ENCODE peak calls at places on chromosomes 2 and 18, in five cellular contexts. A is NCI-H1105, D is HCEC 1CT, S is A172, X is Kasumi-1. I is an unnamed sample.

GRCh38 chr2:151851761-151852160 is 23.5 kb upstream of the ARL5A start:
- DNase-seq in A (no peak), X (no peak), D (no peak), S (no peak), I (no peak)

GRCh38 chr2:223764796-223765195 is 72.6 kb downstream of the AP1S3 start:
- DNase-seq in D (no peak), A (no peak), X (no peak), S (no peak), I (no peak)

GRCh38 chr2:111675419-111676194 is 208.4 kb downstream of the ANAPC1 start:
- DNase-seq in D (no peak), X (peak; percentile 14), S (no peak), A (no peak), I (no peak)

GRCh38 chr2:56199492-56199891 is 15.7 kb downstream of the CCDC85A start:
- DNase-seq in X (no peak), D (peak; percentile 83), A (no peak), S (peak; percentile 73), I (no peak)

GRCh38 chr18:79953921-79954651 is 2.6 kb upstream of the SLC66A2 start:
- DNase-seq in X (no peak), S (no peak), A (no peak), D (no peak), I (no peak)

GRCh38 chr2:19247186-19247585 is 111.2 kb downstream of the OSR1 start:
- DNase-seq in D (no peak), A (no peak), X (no peak), S (no peak), I (no peak)

GRCh38 chr2:101809656-101810055 is 112.1 kb downstream of the MAP4K4 start:
- DNase-seq in S (no peak), A (no peak), D (peak; percentile 55), X (no peak), I (no peak)

GRCh38 chr18:23238651-23239349 is 103.5 kb downstream of the CABLES1 start:
- DNase-seq in X (no peak), D (peak; percentile 48), A (no peak), S (no peak), I (no peak)

GRCh38 chr2:127176371-127177311 is 43.5 kb downstream of the CYP27C1 start:
- DNase-seq in S (no peak), X (no peak), A (no peak), D (peak; percentile 28), I (no peak)

GRCh38 chr2:187302619-187303018 is 145.4 kb downstream of the CALCRL start:
- DNase-seq in A (no peak), S (peak; percentile 14), X (no peak), D (peak; percentile 80), I (no peak)

GRCh38 chr2:203730866-203731265 is 24.4 kb downstream of the CD28 start:
- DNase-seq in S (no peak), D (no peak), A (no peak), X (no peak), I (no peak)

GRCh38 chr2:44974064-44974715 is 32.7 kb downstream of the SIX3 start:
- DNase-seq in X (peak; percentile 40), A (peak; percentile 40), S (peak; percentile 59), D (peak; percentile 76), I (no peak)

GRCh38 chr2:200453853-200454524 is 55.9 kb downstream of the KCTD18 start:
- DNase-seq in S (no peak), X (no peak), D (no peak), A (no peak), I (no peak)

GRCh38 chr2:18611184-18611583 is 21.8 kb upstream of the NT5C1B start:
- DNase-seq in X (no peak), S (no peak), A (no peak), D (peak; percentile 72), I (no peak)

GRCh38 chr2:160736148-160736547 is 242.5 kb upstream of the RBMS1 start:
- DNase-seq in S (peak; percentile 23), D (no peak), X (no peak), A (no peak), I (no peak)

GRCh38 chr2:237901932-237902846 is 42.8 kb downstream of the RAMP1 start:
- DNase-seq in D (no peak), A (no peak), S (no peak), X (no peak), I (peak; percentile 29)

GRCh38 chr2:232473467-232473890 is 14.2 kb downstream of the ECEL1 start:
- DNase-seq in X (no peak), A (peak; percentile 86), D (no peak), S (no peak), I (no peak)

GRCh38 chr2:112626604-112627059 is 19.1 kb upstream of the SLC20A1 start:
- DNase-seq in X (peak; percentile 69), D (peak; percentile 71), S (peak; percentile 83), A (peak; percentile 59), I (peak; percentile 9)

GRCh38 chr2:166424841-166425240 is 49.1 kb upstream of the SCN9A start:
- DNase-seq in A (no peak), S (no peak), X (no peak), D (no peak), I (no peak)

GRCh38 chr2:203623104-203623503 is 83.3 kb upstream of the CD28 start:
- DNase-seq in D (peak; percentile 98), X (no peak), S (peak; percentile 91), A (no peak), I (no peak)

GRCh38 chr2:164514491-164514890 is 106.8 kb downstream of the GRB14 start:
- DNase-seq in X (no peak), D (no peak), S (peak; percentile 16), A (no peak), I (no peak)